ENCODE peak calls at places on chromosomes 5 and 9, in six cellular contexts. Q is type B pancreatic cell; D is CD8-positive, alpha-beta T cell; X is PC-9; B is RWPE1; F is GM13977. W is an unnamed sample.

GRCh38 chr5:963673-964531 is 44.7 kb upstream of the NKD2 start:
- DNase-seq in X (no peak), D (peak), B (no peak), Q (no peak), F (no peak), W (no peak)

GRCh38 chr5:173745123-173745522 is 128.7 kb upstream of the BOD1 start:
- DNase-seq in B (no peak), F (peak), X (peak), D (no peak), Q (no peak), W (peak)

GRCh38 chr5:59164041-59164830 is 581.4 kb downstream of the RAB3C start:
- DNase-seq in Q (no peak), B (no peak), X (no peak), F (no peak), D (no peak), W (no peak)

GRCh38 chr5:9342161-9342787 is 203.6 kb downstream of the SEMA5A start:
- DNase-seq in D (no peak), Q (no peak), B (no peak), X (no peak), F (no peak), W (no peak)

GRCh38 chr9:114291064-114291474 is 31.8 kb upstream of the ORM1 start:
- DNase-seq in Q (peak), F (peak), B (peak), D (peak), X (peak), W (peak)

GRCh38 chr9:91949946-91950664 is at the start of gene ROR2:
- DNase-seq in Q (peak), F (peak), X (no peak), B (peak), D (peak), W (peak)

GRCh38 chr5:101482931-101483330 is 579.8 kb upstream of the ST8SIA4 start:
- DNase-seq in X (no peak), F (no peak), D (no peak), Q (no peak), B (no peak), W (no peak)

GRCh38 chr5:97406950-97407676 is 224.1 kb upstream of the RIOK2 start:
- DNase-seq in B (no peak), D (no peak), X (no peak), F (no peak), Q (no peak), W (no peak)

GRCh38 chr9:128125575-128126354 is 1.8 kb downstream of the PTGES2 start:
- DNase-seq in D (no peak), Q (no peak), B (no peak), F (no peak), X (no peak), W (no peak)

GRCh38 chr9:116204252-116204882 is 50.8 kb downstream of the PAPPA start:
- DNase-seq in B (no peak), X (no peak), Q (no peak), D (no peak), F (no peak), W (no peak)

GRCh38 chr5:93800988-93801811 is 59.8 kb upstream of the POU5F2 start:
- DNase-seq in F (peak), X (peak), Q (no peak), B (peak), D (no peak), W (no peak)

GRCh38 chr5:139822553-139823425 is 27.2 kb downstream of the PSD2 start:
- DNase-seq in D (no peak), F (no peak), X (no peak), Q (no peak), B (no peak), W (no peak)

GRCh38 chr9:70293214-70293613 is 34.4 kb downstream of the SMC5 start:
- DNase-seq in B (no peak), X (no peak), Q (no peak), F (no peak), D (no peak), W (no peak)

GRCh38 chr5:157475432-157475831 is 15.4 kb downstream of the NIPAL4 start:
- DNase-seq in B (no peak), X (no peak), D (no peak), F (no peak), Q (no peak), W (no peak)

GRCh38 chr9:17477816-17478215 is 101.0 kb upstream of the SH3GL2 start:
- DNase-seq in B (no peak), X (no peak), D (no peak), Q (no peak), F (no peak), W (no peak)

GRCh38 chr9:137487454-137488329 is 28.6 kb upstream of the NSMF start:
- DNase-seq in D (no peak), X (no peak), B (no peak), F (no peak), Q (no peak), W (no peak)

GRCh38 chr5:160369990-160370712 is at the start of gene C1QTNF2:
- DNase-seq in D (no peak), F (peak), B (peak), X (peak), Q (no peak), W (peak)

GRCh38 chr5:31449175-31449574 is 82.7 kb downstream of the DROSHA start:
- DNase-seq in B (no peak), D (no peak), F (no peak), X (no peak), Q (no peak), W (no peak)

GRCh38 chr5:56309262-56309826 is 76.2 kb upstream of the ANKRD55 start:
- DNase-seq in Q (no peak), X (no peak), B (no peak), F (no peak), D (no peak), W (no peak)

GRCh38 chr5:80204808-80205614 is 50.8 kb downstream of the SERINC5 start:
- DNase-seq in F (no peak), Q (no peak), D (no peak), B (no peak), X (no peak), W (no peak)

GRCh38 chr5:126233256-126233655 is 190.0 kb upstream of the GRAMD2B start:
- DNase-seq in B (no peak), X (no peak), Q (no peak), F (no peak), D (no peak), W (no peak)

GRCh38 chr9:128895556-128895955 is 13.6 kb downstream of the LRRC8A start:
- DNase-seq in B (no peak), D (no peak), X (no peak), F (no peak), Q (no peak), W (no peak)

GRCh38 chr5:29122306-29122705 is 2071.2 kb upstream of the CDH6 start:
- DNase-seq in X (no peak), F (no peak), B (no peak), Q (no peak), D (no peak), W (no peak)

GRCh38 chr9:124349675-124350484 is 65.4 kb downstream of the PSMB7 start:
- DNase-seq in D (no peak), F (no peak), X (no peak), Q (no peak), B (no peak), W (no peak)

GRCh38 chr5:39209924-39210323 is 9.4 kb downstream of the FYB1 start:
- DNase-seq in Q (no peak), D (peak), B (no peak), X (no peak), F (no peak), W (peak)

GRCh38 chr5:73365301-73365853 is 83.2 kb downstream of the FOXD1 start:
- DNase-seq in D (no peak), B (peak), F (no peak), X (no peak), Q (no peak), W (no peak)

GRCh38 chr5:43658499-43658898 is 55.5 kb downstream of the NNT start:
- DNase-seq in D (no peak), B (no peak), Q (no peak), F (no peak), X (no peak), W (no peak)
- TF ChIP-seq CTCF in D (no peak), B (no peak), Q (no peak), F (no peak), X (no peak), W (no peak)

DNA sequence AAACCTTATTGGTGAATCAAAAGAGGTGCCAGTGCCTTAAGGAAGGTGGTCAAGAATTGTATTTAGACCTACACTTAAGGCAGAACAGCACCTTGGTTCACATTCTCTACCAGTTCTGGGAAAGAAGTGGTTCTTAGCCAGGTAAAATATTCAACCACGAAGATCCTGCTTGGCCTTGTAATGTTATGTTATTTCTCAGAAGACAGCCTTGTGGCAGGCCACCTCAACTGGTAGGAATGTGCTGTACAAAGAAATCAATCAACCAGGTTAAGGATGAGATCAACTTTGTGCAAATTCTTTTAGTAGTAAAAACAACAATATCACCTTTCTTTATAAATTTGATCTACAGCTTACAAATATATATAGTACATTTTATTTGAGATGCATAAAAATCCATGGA is 246.8 kb downstream of the ARRDC3 start:
- DNase-seq in Q (no peak), D (no peak), F (no peak), X (peak), B (peak), W (no peak)
- TF ChIP-seq CTCF in Q (no peak), D (no peak), F (no peak), X (no peak), B (no peak), W (no peak)

GRCh38 chr9:136138566-136138965 is 19.9 kb upstream of the TMEM250 start:
- DNase-seq in D (no peak), B (no peak), X (peak), Q (no peak), F (no peak), W (peak)
- TF ChIP-seq CTCF in D (no peak), B (peak), X (peak), Q (peak), F (peak), W (peak)

GRCh38 chr9:133877967-133878366 is 114.2 kb downstream of the VAV2 start:
- DNase-seq in D (no peak), X (no peak), Q (no peak), F (no peak), B (no peak), W (no peak)

GRCh38 chr9:133877327-133877726 is 114.8 kb downstream of the VAV2 start:
- DNase-seq in D (no peak), Q (no peak), F (no peak), X (no peak), B (no peak), W (no peak)

GRCh38 chr9:133880136-133880535 is 112.0 kb downstream of the VAV2 start:
- DNase-seq in F (no peak), X (no peak), D (no peak), Q (no peak), B (no peak), W (no peak)

GRCh38 chr9:133876836-133877235 is 115.3 kb downstream of the VAV2 start:
- DNase-seq in D (no peak), Q (no peak), B (no peak), F (no peak), X (no peak), W (no peak)

DNA sequence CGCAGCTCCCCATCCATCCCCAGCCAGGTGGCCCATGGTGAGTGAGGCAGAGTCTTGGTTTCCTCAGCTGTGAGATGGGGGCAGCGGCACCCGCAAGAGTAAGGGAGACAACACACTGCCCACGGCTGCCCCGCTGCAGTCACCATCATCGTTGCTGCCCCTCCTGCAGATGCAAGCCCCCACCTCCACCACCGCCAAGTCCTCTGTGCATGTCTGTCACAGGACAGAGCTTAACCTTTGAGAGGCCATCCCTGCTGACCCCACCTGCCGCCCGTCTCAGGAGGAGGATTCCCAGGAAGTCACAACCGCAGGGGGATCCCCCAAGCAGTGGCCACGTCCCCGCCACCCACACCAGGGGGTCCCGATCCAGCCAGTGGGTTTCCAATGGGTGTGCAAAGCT is 113.7 kb downstream of the VAV2 start:
- DNase-seq in B (no peak), F (no peak), Q (no peak), X (no peak), D (no peak), W (no peak)
- TF ChIP-seq CTCF in B (no peak), F (no peak), Q (no peak), X (no peak), D (no peak), W (no peak)

GRCh38 chr5:74766887-74767578 is at the start of the genes GFM2 and NSA2:
- DNase-seq in X (peak), D (peak), Q (peak), F (peak), B (peak), W (peak)
- TF ChIP-seq CTCF in X (no peak), D (no peak), Q (no peak), F (no peak), B (no peak), W (peak)

GRCh38 chr5:168291961-168292782 is 727 bp downstream of the WWC1 start:
- DNase-seq in F (no peak), X (peak), Q (no peak), D (no peak), B (peak), W (peak)

GRCh38 chr5:168290902-168291280 is 554 bp upstream of the WWC1 start:
- DNase-seq in B (no peak), D (no peak), F (no peak), X (no peak), Q (no peak), W (no peak)

GRCh38 chr5:168292783-168293696 is 1.6 kb downstream of the WWC1 start:
- DNase-seq in Q (no peak), B (peak), X (no peak), D (no peak), F (no peak), W (no peak)

GRCh38 chr5:168288349-168289245 is 2.8 kb upstream of the WWC1 start:
- DNase-seq in Q (no peak), F (no peak), X (peak), B (peak), D (no peak), W (peak)

GRCh38 chr5:168291281-168291960 is at the start of gene WWC1:
- DNase-seq in Q (peak), X (peak), D (peak), F (peak), B (peak), W (peak)
- TF ChIP-seq CTCF in Q (peak), X (peak), D (no peak), F (no peak), B (peak), W (peak)

DNA sequence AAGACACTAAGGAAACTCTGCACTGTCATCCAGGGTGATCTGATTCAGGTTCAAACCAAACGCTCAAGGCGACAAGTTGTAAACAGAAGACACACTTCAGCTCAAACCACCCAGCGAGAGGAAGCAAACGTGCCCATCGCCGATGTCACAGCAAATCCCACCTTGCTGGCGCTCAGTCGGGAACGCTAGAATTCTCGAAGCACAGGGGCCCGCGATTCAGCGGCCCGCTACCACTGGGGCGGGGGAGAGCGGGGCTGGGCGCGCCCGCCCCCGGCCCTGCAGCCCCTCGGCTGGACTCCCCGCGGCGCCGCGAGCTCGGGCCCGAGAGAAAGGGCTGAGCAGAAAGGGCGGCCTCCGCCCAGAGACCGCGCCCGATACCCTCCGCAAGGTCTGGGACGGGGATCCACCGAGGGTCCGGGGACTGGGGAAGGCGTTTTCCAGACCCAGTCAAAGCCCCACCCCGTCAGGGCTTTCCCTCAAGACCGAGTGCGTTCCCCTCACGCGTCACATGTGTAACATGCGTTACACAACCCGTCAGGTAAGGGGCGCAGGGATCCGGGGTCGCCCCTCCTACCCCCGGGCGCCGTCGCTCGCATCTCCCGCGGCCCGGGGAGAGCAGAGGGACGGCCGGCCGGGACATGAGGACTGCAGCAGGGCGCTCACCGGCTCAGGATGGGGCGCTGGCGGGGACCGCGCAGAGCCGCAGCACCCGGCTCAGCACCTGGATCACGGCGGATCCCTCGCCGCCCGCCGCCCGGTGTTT is 461 bp downstream of the AGTPBP1 start:
- DNase-seq in F (peak), Q (peak), D (peak), X (peak), B (peak), W (peak)
- TF ChIP-seq CTCF in F (no peak), Q (peak), D (no peak), X (no peak), B (no peak), W (no peak)

DNA sequence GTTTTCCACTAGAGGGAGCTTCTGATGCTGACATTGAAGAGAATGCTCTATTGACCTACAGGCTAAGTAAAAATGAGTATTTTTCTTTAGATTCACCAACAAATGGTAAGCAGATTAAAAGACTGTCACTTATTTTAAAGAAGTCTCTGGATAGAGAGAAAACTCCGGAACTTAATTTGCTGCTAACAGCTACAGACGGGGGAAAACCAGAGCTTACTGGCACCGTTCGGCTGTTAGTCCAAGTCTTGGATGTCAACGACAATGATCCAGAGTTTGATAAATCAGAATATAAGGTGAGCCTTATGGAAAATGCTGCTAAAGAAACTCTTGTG is 764 bp downstream of the PCDHA11 start:
- DNase-seq in F (no peak), Q (no peak), B (no peak), D (no peak), X (no peak), W (no peak)
- TF ChIP-seq CTCF in F (no peak), Q (no peak), B (peak), D (no peak), X (no peak), W (no peak)

GRCh38 chr5:142694092-142694856 is 8.4 kb upstream of the FGF1 start:
- DNase-seq in D (no peak), F (no peak), Q (no peak), B (no peak), X (no peak), W (no peak)
- TF ChIP-seq CTCF in D (no peak), F (no peak), Q (peak), B (no peak), X (peak), W (no peak)

W was measured in transverse colon.